ENCODE peak calls at places on chromosomes 4 and X, in eight cellular contexts. V, I, D, Q, W, F, P and C are unnamed samples.

GRCh38 chr4:109010534-109010933 is 247.7 kb upstream of the ETNPPL start:
- DNase-seq in V (no peak), I (no peak), D (no peak), Q (no peak), W (no peak), F (no peak), P (no peak), C (no peak)

GRCh38 chrX:123976671-123977316 is 15.3 kb downstream of the STAG2 start:
- DNase-seq in V (no peak), I (peak), D (peak), Q (no peak), W (no peak), F (no peak), P (no peak), C (no peak)

GRCh38 chr4:15333692-15334633 is 93.9 kb upstream of the C1QTNF7 start:
- DNase-seq in V (no peak), I (no peak), D (peak), Q (no peak), W (no peak), F (no peak), P (no peak), C (no peak)

GRCh38 chr4:185916683-185917082 is 104.7 kb upstream of the SORBS2 start:
- DNase-seq in V (no peak), I (no peak), D (no peak), Q (no peak), W (no peak), F (no peak), P (no peak), C (peak)

GRCh38 chr4:19455196-19455595 is 796.5 kb upstream of the SLIT2 start:
- DNase-seq in V (no peak), I (no peak), D (no peak), Q (peak), W (no peak), F (no peak), P (no peak), C (no peak)

GRCh38 chrX:47148946-47149345 is 3.9 kb downstream of the RBM10 start:
- DNase-seq in V (no peak), I (no peak), D (no peak), Q (no peak), W (no peak), F (no peak), P (peak), C (no peak)

GRCh38 chr4:71583971-71584370 is 199.9 kb downstream of the GC start:
- DNase-seq in V (no peak), I (no peak), D (no peak), Q (no peak), W (no peak), F (no peak), P (no peak), C (no peak)

GRCh38 chrX:16320765-16321355 is 153.6 kb downstream of the MAGEB17 start:
- DNase-seq in V (no peak), I (no peak), D (peak), Q (no peak), W (no peak), F (no peak), P (no peak), C (no peak)

GRCh38 chr4:79652232-79652631 is 244.2 kb upstream of the GK2 start:
- DNase-seq in V (no peak), I (no peak), D (peak), Q (no peak), W (no peak), F (no peak), P (peak), C (no peak)

GRCh38 chr4:81606796-81607550 is 135.3 kb upstream of the RASGEF1B start:
- DNase-seq in V (no peak), I (no peak), D (no peak), Q (no peak), W (no peak), F (no peak), P (no peak), C (no peak)

GRCh38 chr4:23269583-23269982 is 576.8 kb downstream of the GBA3 start:
- DNase-seq in V (no peak), I (no peak), D (peak), Q (no peak), W (no peak), F (no peak), P (no peak), C (no peak)

GRCh38 chrX:13151806-13152510 is 107.5 kb upstream of the FAM9C start:
- DNase-seq in V (no peak), I (no peak), D (peak), Q (no peak), W (no peak), F (no peak), P (no peak), C (no peak)

GRCh38 chr4:1410491-1411325 is 4.5 kb upstream of the NKX1-1 start:
- DNase-seq in V (no peak), I (no peak), D (peak), Q (no peak), W (peak), F (peak), P (peak), C (peak)

GRCh38 chr4:186723207-186724047 is at the start of gene FAT1:
- DNase-seq in V (peak), I (peak), D (peak), Q (peak), W (peak), F (peak), P (peak), C (peak)

GRCh38 chr4:1215347-1216075 is 33.4 kb downstream of the CTBP1 start:
- DNase-seq in V (no peak), I (no peak), D (no peak), Q (no peak), W (no peak), F (no peak), P (no peak), C (no peak)

GRCh38 chrX:155886409-155886808 is 5.3 kb downstream of the VAMP7 start:
- DNase-seq in V (no peak), I (no peak), D (no peak), Q (no peak), W (no peak), F (no peak), P (no peak), C (no peak)